ENCODE peak calls at places on chromosomes 16 and 17, in nine cellular contexts. K is DMS53; R is neuronal stem cell; J is activated gamma-delta T cell treated with anti-CD3 and anti-CD28 coated beads, Interleukin-2, amount 50 U/mL, for 16 hours; L is fibroblast of pulmonary artery; S is left kidney; X is skeletal muscle cell; H is esophagus squamous epithelium; T is NCI-H1105 treated with DMSO at 0.1 percent for 48 hours. I is an unnamed sample.

GRCh38 chr17:78653382-78653781 is 76.2 kb upstream of the DNAH17 start:
- DNase-seq in K (no peak), R (no peak), J (no peak), L (peak; percentile 49), S (no peak), X (no peak), H (no peak), T (no peak), I (no peak)

GRCh38 chr17:31778538-31778937 is 80.5 kb downstream of the COPRS start:
- DNase-seq in K (no peak), R (no peak), J (no peak), L (no peak), S (no peak), X (no peak), H (no peak), T (no peak), I (no peak)

GRCh38 chr17:1298616-1299015 is 19.2 kb downstream of the TRARG1 start:
- DNase-seq in K (peak; percentile 17), R (no peak), J (no peak), L (no peak), S (peak; percentile 82), X (no peak), H (no peak), T (no peak), I (no peak)

GRCh38 chr17:32111141-32111771 is 31.0 kb upstream of the RHOT1 start:
- DNase-seq in K (peak; percentile 57), R (no peak), J (no peak), L (peak; percentile 70), S (peak; percentile 78), X (peak; percentile 35), H (no peak), T (no peak), I (peak; percentile 34)

GRCh38 chr17:80152057-80152831 is 5.3 kb upstream of the EIF4A3 start:
- DNase-seq in K (no peak), R (no peak), J (no peak), L (peak; percentile 82), S (no peak), X (peak; percentile 73), H (no peak), T (no peak), I (no peak)

GRCh38 chr17:19387921-19388521 is 1.0 kb upstream of the MFAP4 start:
- DNase-seq in K (no peak), R (no peak), J (no peak), L (no peak), S (no peak), X (no peak), H (no peak), T (no peak), I (no peak)

GRCh38 chr16:11572301-11572995 is 14.3 kb downstream of the LITAF start:
- DNase-seq in K (no peak), R (no peak), J (peak; percentile 42), L (no peak), S (peak; percentile 40), X (no peak), H (no peak), T (no peak), I (no peak)

GRCh38 chr16:78513838-78514237 is 414.4 kb downstream of the WWOX start:
- DNase-seq in K (no peak), R (no peak), J (no peak), L (no peak), S (no peak), X (no peak), H (no peak), T (no peak), I (no peak)

GRCh38 chr17:41683441-41684007 is 5.2 kb upstream of the EIF1 start:
- DNase-seq in K (no peak), R (no peak), J (no peak), L (no peak), S (peak; percentile 51), X (no peak), H (no peak), T (no peak), I (no peak)

GRCh38 chr17:52138350-52138749 is 20.2 kb downstream of the CA10 start:
- DNase-seq in K (peak; percentile 28), R (no peak), J (no peak), L (no peak), S (no peak), X (no peak), H (no peak), T (no peak), I (no peak)

GRCh38 chr16:11674818-11675560 is 6.7 kb downstream of the SNN start:
- DNase-seq in K (peak; percentile 71), R (no peak), J (no peak), L (peak; percentile 46), S (no peak), X (no peak), H (no peak), T (no peak), I (no peak)

GRCh38 chr16:80611930-80612327 is 71.1 kb downstream of the DYNLRB2 start:
- DNase-seq in K (no peak), R (no peak), J (no peak), L (no peak), S (no peak), X (no peak), H (no peak), T (no peak), I (no peak)

GRCh38 chr17:79842656-79843474 is 3.6 kb upstream of the CBX4 start:
- DNase-seq in K (peak; percentile 66), R (no peak), J (no peak), L (no peak), S (peak; percentile 65), X (no peak), H (no peak), T (peak; percentile 31), I (peak; percentile 24)

GRCh38 chr17:50111687-50112655 is 16.8 kb downstream of the PDK2 start:
- DNase-seq in K (peak; percentile 30), R (no peak), J (no peak), L (no peak), S (peak; percentile 67), X (no peak), H (no peak), T (no peak), I (no peak)

GRCh38 chr16:88681084-88681680 is 5.1 kb downstream of the SNAI3 start:
- DNase-seq in K (peak; percentile 86), R (no peak), J (no peak), L (no peak), S (no peak), X (no peak), H (no peak), T (no peak), I (peak; percentile 91)

GRCh38 chr16:87556941-87557459 is 45.3 kb upstream of the JPH3 start:
- DNase-seq in K (no peak), R (no peak), J (no peak), L (peak; percentile 59), S (peak; percentile 77), X (no peak), H (no peak), T (no peak), I (no peak)

GRCh38 chr16:1296688-1297412 is 12.6 kb upstream of the UBE2I start:
- DNase-seq in K (peak; percentile 96), R (no peak), J (no peak), L (no peak), S (no peak), X (no peak), H (no peak), T (no peak), I (no peak)

GRCh38 chr17:80006339-80006720 is 29.3 kb downstream of the TBC1D16 start:
- DNase-seq in K (peak; percentile 74), R (no peak), J (no peak), L (no peak), S (no peak), X (no peak), H (no peak), T (no peak), I (no peak)

I was measured in GM12865.